ENCODE peak calls at places on chromosome 20, in ten cellular contexts. Z is AG10803; F is activated naive CD4-positive, alpha-beta T cell; B is SW480; M is heart right ventricle; T is sciatic nerve; H is right atrium auricular region; S is H1; I is fibroblast of the conjunctiva; W is NCI-H748 treated with DMSO at 0.1 percent for 48 hours. U is an unnamed sample.

GRCh38 chr20:63886921-63887320 is 8.0 kb upstream of the DNAJC5 start:
- DNase-seq in Z (no peak), F (no peak), B (no peak), M (no peak), T (no peak), H (no peak), S (no peak), I (no peak), W (no peak), U (no peak)

GRCh38 chr20:31579245-31579644 is 25.8 kb upstream of the ID1 start:
- DNase-seq in Z (no peak), F (no peak), B (no peak), M (no peak), T (no peak), H (no peak), S (no peak), I (no peak), W (no peak), U (no peak)

GRCh38 chr20:10658876-10659632 is 14.7 kb downstream of the JAG1 start:
- DNase-seq in Z (no peak), F (no peak), B (no peak), M (no peak), T (no peak), H (no peak), S (no peak), I (no peak), W (no peak), U (no peak)

GRCh38 chr20:49505518-49505917 is 23.1 kb upstream of the KCNB1 start:
- DNase-seq in Z (peak; percentile 47), F (no peak), B (no peak), M (no peak), T (no peak), H (no peak), S (no peak), I (peak; percentile 4), W (no peak), U (no peak)

GRCh38 chr20:48831702-48832422 is 4.1 kb upstream of the PREX1 start:
- DNase-seq in Z (peak; percentile 53), F (no peak), B (peak; percentile 52), M (peak; percentile 51), T (peak; percentile 70), H (peak; percentile 77), S (no peak), I (peak; percentile 62), W (no peak), U (no peak)

GRCh38 chr20:36493801-36494114 is 47.6 kb upstream of the MYL9 start:
- DNase-seq in Z (peak; percentile 86), F (no peak), B (no peak), M (peak; percentile 73), T (peak; percentile 82), H (peak; percentile 79), S (no peak), I (peak; percentile 17), W (no peak), U (peak; percentile 65)

GRCh38 chr20:39878809-39879208 is 810.2 kb downstream of the MAFB start:
- DNase-seq in Z (peak; percentile 21), F (no peak), B (no peak), M (no peak), T (no peak), H (no peak), S (no peak), I (no peak), W (no peak), U (no peak)

GRCh38 chr20:37777556-37777955 is 83.7 kb downstream of the CTNNBL1 start:
- DNase-seq in Z (peak; percentile 7), F (no peak), B (no peak), M (no peak), T (no peak), H (no peak), S (no peak), I (no peak), W (no peak), U (no peak)

GRCh38 chr20:1108437-1108920 is 9.9 kb upstream of the PSMF1 start:
- DNase-seq in Z (peak; percentile 51), F (no peak), B (peak; percentile 55), M (peak; percentile 43), T (peak; percentile 71), H (no peak), S (no peak), I (peak; percentile 8), W (peak; percentile 22), U (no peak)

GRCh38 chr20:47501117-47501482 is 587 bp upstream of the NCOA3 start:
- DNase-seq in Z (peak; percentile 35), F (no peak), B (no peak), M (no peak), T (no peak), H (no peak), S (no peak), I (peak; percentile 16), W (no peak), U (no peak)

GRCh38 chr20:62561948-62562347 is 80.4 kb upstream of the SLCO4A1 start:
- DNase-seq in Z (no peak), F (no peak), B (no peak), M (no peak), T (no peak), H (no peak), S (no peak), I (no peak), W (no peak), U (no peak)

GRCh38 chr20:63120286-63121090 is 95.4 kb downstream of the YTHDF1 start:
- DNase-seq in Z (no peak), F (no peak), B (no peak), M (peak; percentile 5), T (no peak), H (no peak), S (no peak), I (no peak), W (no peak), U (no peak)

GRCh38 chr20:34271961-34272360 is 30.7 kb downstream of the ASIP start:
- DNase-seq in Z (peak; percentile 87), F (no peak), B (no peak), M (no peak), T (no peak), H (no peak), S (no peak), I (peak; percentile 65), W (no peak), U (peak; percentile 35)

GRCh38 chr20:15654208-15654649 is 919.0 kb downstream of the KIF16B start:
- DNase-seq in Z (peak; percentile 49), F (no peak), B (peak; percentile 82), M (no peak), T (no peak), H (no peak), S (peak; percentile 44), I (peak; percentile 20), W (peak; percentile 45), U (no peak)

GRCh38 chr20:51796332-51796731 is 6.0 kb downstream of the SALL4 start:
- DNase-seq in Z (no peak), F (no peak), B (no peak), M (no peak), T (no peak), H (no peak), S (no peak), I (no peak), W (no peak), U (no peak)

GRCh38 chr20:49669601-49670189 is 44.0 kb downstream of the B4GALT5 start:
- DNase-seq in Z (peak; percentile 38), F (no peak), B (no peak), M (no peak), T (no peak), H (no peak), S (no peak), I (no peak), W (no peak), U (no peak)

GRCh38 chr20:53283597-53283996 is 310.0 kb downstream of the ZNF217 start:
- DNase-seq in Z (no peak), F (no peak), B (no peak), M (no peak), T (no peak), H (no peak), S (no peak), I (no peak), W (no peak), U (no peak)